ENCODE peak calls at places on chromosome 18, in four cellular contexts. H, T, E and P are unnamed samples.

GRCh38 chr18:48673456-48674197 is 134.8 kb downstream of the CTIF start:
- ATAC-seq in H (no peak), T (no peak), E (no peak), P (no peak)

GRCh38 chr18:39406941-39407340 is 1841.3 kb upstream of the CELF4 start:
- ATAC-seq in H (no peak), T (no peak), E (no peak), P (no peak)

GRCh38 chr18:22838639-22839487 is 94.3 kb upstream of the RBBP8 start:
- ATAC-seq in T (no peak), E (no peak), H (peak), P (peak)

GRCh38 chr18:22711381-22711717 is 221.8 kb upstream of the RBBP8 start:
- ATAC-seq in E (no peak), T (peak), H (no peak), P (no peak)

GRCh38 chr18:45251236-45251635 is 364.0 kb upstream of the SLC14A2 start:
- ATAC-seq in T (no peak), H (no peak), E (no peak), P (no peak)

GRCh38 chr18:79327199-79327545 is 68.6 kb upstream of the NFATC1 start:
- ATAC-seq in T (no peak), E (peak), H (no peak), P (no peak)

GRCh38 chr18:32919799-32920198 is 147.0 kb upstream of the KLHL14 start:
- ATAC-seq in E (peak), H (peak), T (peak), P (peak)

GRCh38 chr18:41744664-41745063 is 210.4 kb upstream of the PIK3C3 start:
- ATAC-seq in E (no peak), H (no peak), T (no peak), P (no peak)